ENCODE peak calls at places on chromosomes 13 and 19, in nine cellular contexts. M is LoVo; A is fibroblast of lung; B is stimulated activated CD4-positive, alpha-beta T cell treated with anti-CD3 and anti-CD28 coated beads, Interleukin-1b, Interleukin-23, amount 100 ng/mL, for 1 hour; K is body of pancreas; U is head of caudate nucleus; P is HFFc6; R is T-helper 2 cell; T is CD8-positive, alpha-beta memory T cell. E is an unnamed sample.

GRCh38 chr13:106028916-106029315 is 506.5 kb downstream of the EFNB2 start:
- DNase-seq in B (no peak), M (no peak), U (no peak), R (no peak), P (peak), K (no peak), T (no peak), A (peak), E (no peak)

GRCh38 chr13:98089826-98090225 is 53.1 kb upstream of the FARP1 start:
- DNase-seq in U (no peak), M (no peak), R (no peak), B (no peak), K (no peak), T (no peak), P (peak), A (peak), E (no peak)

GRCh38 chr19:17259118-17259780 is 5.3 kb downstream of the USHBP1 start:
- DNase-seq in T (no peak), P (no peak), U (no peak), R (no peak), M (no peak), B (no peak), K (no peak), A (no peak), E (no peak)

GRCh38 chr19:57566396-57567256 is 7.0 kb upstream of the ZNF550 start:
- DNase-seq in M (no peak), A (peak), K (no peak), P (no peak), R (no peak), U (no peak), B (no peak), T (no peak), E (no peak)

GRCh38 chr13:30898721-30899188 is 7.3 kb upstream of the MEDAG start:
- DNase-seq in A (peak), T (no peak), B (no peak), P (peak), U (no peak), R (no peak), M (no peak), K (no peak), E (no peak)

GRCh38 chr13:20387441-20387971 is 138.2 kb downstream of the CRYL1 start:
- DNase-seq in A (peak), R (no peak), B (no peak), M (no peak), T (no peak), U (no peak), P (peak), K (no peak), E (no peak)

GRCh38 chr19:3808420-3809143 is 22.4 kb upstream of the MATK start:
- DNase-seq in B (no peak), T (no peak), U (no peak), P (no peak), A (no peak), R (no peak), M (no peak), K (no peak), E (no peak)

GRCh38 chr13:39144941-39145533 is 106.8 kb downstream of the NHLRC3 start:
- DNase-seq in P (peak), K (peak), M (peak), U (peak), A (peak), T (no peak), B (no peak), R (peak), E (peak)

GRCh38 chr13:60230593-60230992 is 66.9 kb upstream of the DIAPH3 start:
- DNase-seq in P (no peak), M (no peak), B (no peak), T (no peak), K (no peak), U (no peak), A (peak), R (no peak), E (no peak)

GRCh38 chr19:34366670-34367423 is 1.9 kb downstream of the GPI start:
- DNase-seq in U (no peak), T (no peak), M (no peak), R (no peak), A (peak), B (no peak), P (peak), K (no peak), E (no peak)

GRCh38 chr13:114022876-114023275 is 49.0 kb upstream of the C13orf46 start:
- DNase-seq in U (no peak), K (no peak), R (no peak), M (no peak), B (no peak), A (no peak), T (no peak), P (no peak), E (no peak)

GRCh38 chr13:111609631-111610030 is 289.2 kb downstream of the TEX29 start:
- DNase-seq in B (no peak), P (no peak), A (no peak), T (no peak), U (no peak), M (no peak), K (no peak), R (no peak), E (no peak)

GRCh38 chr19:31706131-31706530 is 356.9 kb upstream of the TSHZ3 start:
- DNase-seq in T (no peak), B (no peak), P (no peak), R (no peak), K (no peak), U (no peak), A (no peak), M (no peak), E (no peak)

GRCh38 chr13:27789495-27790303 is 2.6 kb upstream of the GSX1 start:
- DNase-seq in A (no peak), B (no peak), T (no peak), U (no peak), M (no peak), R (no peak), K (no peak), P (no peak), E (no peak)

GRCh38 chr13:113022391-113023216 is 53.6 kb downstream of the MCF2L start:
- DNase-seq in M (no peak), P (no peak), U (no peak), R (no peak), B (no peak), T (no peak), A (no peak), K (no peak), E (no peak)